ENCODE peak calls at places on chromosomes 7 and 10, in ten cellular contexts. W, M, T, D, R, S, C, J, Q and K are unnamed samples.

GRCh38 chr10:13158401-13158800 is 3.0 kb upstream of the MCM10 start:
- DNase-seq in S (no peak), T (no peak), W (no peak), C (no peak), Q (no peak), R (no peak), D (no peak), M (no peak), J (peak), K (no peak)

GRCh38 chr7:152145853-152146466 is 120.5 kb downstream of the GALNT11 start:
- DNase-seq in S (peak), Q (no peak), D (peak), C (peak), R (no peak), J (peak), M (peak), W (peak), T (no peak), K (peak)

GRCh38 chr10:35633006-35633980 is 8.8 kb downstream of the FZD8 start:
- DNase-seq in T (no peak), W (no peak), S (peak), C (peak), D (no peak), J (no peak), M (no peak), R (no peak), Q (no peak), K (no peak)

GRCh38 chr10:96616961-96617360 is 30.1 kb upstream of the TM9SF3 start:
- DNase-seq in R (no peak), W (no peak), S (no peak), M (no peak), J (no peak), T (no peak), D (no peak), C (no peak), Q (no peak), K (no peak)

GRCh38 chr7:22859676-22860290 is 37.1 kb upstream of the TOMM7 start:
- DNase-seq in M (no peak), D (no peak), Q (no peak), S (peak), W (no peak), T (no peak), C (peak), J (no peak), R (no peak), K (no peak)

GRCh38 chr7:30028749-30029635 is 780 bp downstream of the PLEKHA8 start:
- DNase-seq in C (peak), J (peak), T (no peak), S (peak), R (peak), Q (peak), D (no peak), W (peak), M (no peak), K (no peak)

GRCh38 chr10:127968027-127968441 is 61.1 kb downstream of the PTPRE start:
- DNase-seq in Q (no peak), M (no peak), S (peak), T (no peak), R (no peak), W (no peak), J (no peak), C (no peak), D (no peak), K (no peak)

GRCh38 chr10:119231654-119232053 is 24.3 kb downstream of the GRK5 start:
- DNase-seq in R (no peak), M (no peak), J (no peak), S (no peak), T (no peak), Q (no peak), D (no peak), W (no peak), C (no peak), K (no peak)

GRCh38 chr7:157625973-157626790 is 289.4 kb downstream of the DNAJB6 start:
- DNase-seq in Q (no peak), D (no peak), W (no peak), M (no peak), T (no peak), J (no peak), C (no peak), S (peak), R (no peak), K (no peak)

GRCh38 chr7:151699147-151699546 is 177.8 kb downstream of the PRKAG2 start:
- DNase-seq in W (peak), M (peak), Q (no peak), R (no peak), C (no peak), J (no peak), S (no peak), D (no peak), T (no peak), K (peak)

GRCh38 chr7:123747620-123748141 is 1.1 kb downstream of the WASL start:
- DNase-seq in M (peak), Q (peak), R (peak), C (peak), D (peak), T (no peak), J (peak), S (peak), W (peak), K (peak)

GRCh38 chr10:73439605-73440298 is 6.4 kb upstream of the MSS51 start:
- DNase-seq in M (peak), W (peak), D (no peak), T (no peak), Q (no peak), C (peak), J (no peak), R (no peak), S (no peak), K (peak)

GRCh38 chr10:36802523-36803153 is 322.8 kb upstream of the ANKRD30A start:
- DNase-seq in J (no peak), C (no peak), W (no peak), R (no peak), M (no peak), T (no peak), S (no peak), Q (peak), D (peak), K (peak)

GRCh38 chr10:79981673-79982485 is 33.0 kb upstream of the SFTPD start:
- DNase-seq in C (peak), S (peak), R (peak), Q (peak), W (peak), J (peak), M (no peak), T (no peak), D (peak), K (no peak)

GRCh38 chr7:45100761-45101480 is 10.6 kb downstream of the TBRG4 start:
- DNase-seq in Q (no peak), J (no peak), R (peak), C (no peak), M (no peak), W (no peak), S (peak), T (no peak), D (no peak), K (no peak)

GRCh38 chr10:93357680-93358079 is 124.5 kb downstream of the MYOF start:
- DNase-seq in J (peak), T (no peak), C (peak), Q (no peak), M (no peak), W (no peak), R (no peak), D (peak), S (peak), K (no peak)